ENCODE peak calls at places on chromosomes 11 and 22, in five cellular contexts. I is NCI-H1105; Y is HTR-8/SVneo; P is activated naive CD4-positive, alpha-beta T cell treated with Interleukin-2 at 50 U/mL for 16 hours; G is spleen. X is an unnamed sample.

GRCh38 chr11:2203440-2204259 is 32.0 kb upstream of the TH start:
- DNase-seq in P (no peak), G (peak), Y (no peak), I (no peak), X (no peak)

GRCh38 chr11:117627259-117627658 is 169.8 kb downstream of the DSCAML1 start:
- DNase-seq in P (no peak), G (peak), I (no peak), Y (no peak), X (no peak)

GRCh38 chr11:130206141-130206540 is 46.6 kb downstream of the ST14 start:
- DNase-seq in P (no peak), Y (no peak), G (peak), I (no peak), X (no peak)

GRCh38 chr11:73156686-73157085 is 14.6 kb upstream of the FCHSD2 start:
- DNase-seq in I (no peak), Y (no peak), G (peak), P (no peak), X (no peak)

GRCh38 chr11:134866981-134867675 is 455.1 kb upstream of the B3GAT1 start:
- DNase-seq in P (no peak), G (no peak), I (no peak), Y (no peak), X (no peak)

GRCh38 chr22:25453058-25453457 is 111.4 kb upstream of the GRK3 start:
- DNase-seq in I (no peak), P (no peak), G (peak), Y (no peak), X (no peak)

GRCh38 chr11:67269401-67270255 is 3.4 kb downstream of the GRK2 start:
- DNase-seq in Y (no peak), I (no peak), P (no peak), G (peak), X (no peak)

GRCh38 chr11:126046796-126047195 is 15.9 kb downstream of the CDON start:
- DNase-seq in P (no peak), Y (no peak), I (no peak), G (no peak), X (no peak)

GRCh38 chr22:39234157-39234793 is 10.5 kb downstream of the PDGFB start:
- DNase-seq in G (no peak), P (no peak), Y (no peak), I (no peak), X (no peak)

GRCh38 chr11:75576445-75577049 is 14.5 kb downstream of the SERPINH1 start:
- DNase-seq in P (no peak), I (no peak), G (peak), Y (no peak), X (no peak)

GRCh38 chr22:17884084-17884483 is 109.8 kb upstream of the BID start:
- DNase-seq in P (no peak), G (no peak), Y (no peak), I (no peak), X (no peak)

GRCh38 chr11:6196396-6196795 is 2.6 kb upstream of the OR52W1 start:
- DNase-seq in G (no peak), P (no peak), Y (no peak), I (no peak), X (no peak)

GRCh38 chr22:49583341-49583740 is 244.3 kb downstream of the BRD1 start:
- DNase-seq in Y (no peak), P (no peak), G (no peak), I (no peak), X (no peak)

GRCh38 chr22:30266445-30267381 is at the start of gene OSM:
- DNase-seq in P (peak), Y (no peak), G (peak), I (no peak), X (no peak)

GRCh38 chr11:3208272-3208671 is 10.3 kb downstream of the MRGPRG start:
- DNase-seq in G (peak), I (no peak), P (no peak), Y (no peak), X (no peak)

GRCh38 chr11:1785749-1786261 is 22.1 kb upstream of the CTSD start:
- DNase-seq in I (no peak), Y (no peak), G (no peak), P (no peak), X (no peak)

GRCh38 chr11:78787696-78788095 is 213.0 kb upstream of the NARS2 start:
- DNase-seq in G (no peak), I (no peak), P (no peak), Y (no peak), X (no peak)

GRCh38 chr11:114705280-114706024 is 27.1 kb downstream of the NXPE2 start:
- DNase-seq in P (no peak), G (peak), I (no peak), Y (no peak), X (no peak)

GRCh38 chr22:47094861-47095330 is 332.4 kb downstream of the TBC1D22A start:
- DNase-seq in I (no peak), P (no peak), G (no peak), Y (no peak), X (no peak)

GRCh38 chr11:107996025-107996776 is 12.5 kb upstream of the CUL5 start:
- DNase-seq in P (no peak), G (no peak), I (no peak), Y (no peak), X (no peak)

GRCh38 chr22:20436309-20437252 is 1.0 kb downstream of the SCARF2 start:
- DNase-seq in G (peak), Y (no peak), I (no peak), P (peak), X (no peak)

GRCh38 chr11:80327971-80328614 is 887.3 kb upstream of the TENM4 start:
- DNase-seq in Y (no peak), P (no peak), G (no peak), I (no peak), X (no peak)

GRCh38 chr22:24727218-24727851 is 47.2 kb downstream of the PIWIL3 start:
- DNase-seq in G (no peak), P (no peak), Y (peak), I (peak), X (peak)

GRCh38 chr11:86132667-86133310 is 63.9 kb upstream of the PICALM start:
- DNase-seq in G (no peak), I (no peak), P (no peak), Y (no peak), X (no peak)

GRCh38 chr11:77071671-77072605 is 5.2 kb downstream of the CAPN5 start:
- DNase-seq in I (no peak), P (no peak), Y (no peak), G (no peak), X (no peak)

GRCh38 chr22:31912402-31912733 is 32.0 kb upstream of the YWHAH start:
- DNase-seq in P (no peak), I (no peak), Y (no peak), G (no peak), X (no peak)

GRCh38 chr11:77208535-77208934 is 80.5 kb downstream of the MYO7A start:
- DNase-seq in I (no peak), Y (no peak), G (peak), P (no peak), X (no peak)

GRCh38 chr11:129862123-129862522 is 33.3 kb downstream of the NFRKB start:
- DNase-seq in Y (peak), G (no peak), I (no peak), P (no peak), X (no peak)

GRCh38 chr11:94036096-94036495 is 14.9 kb downstream of the HEPHL1 start:
- DNase-seq in I (no peak), Y (no peak), G (no peak), P (no peak), X (no peak)